ENCODE peak calls at places on chromosomes 12 and 14, in seven cellular contexts. L is heart right ventricle, V is sigmoid colon, X is tibial nerve, U is neuronal stem cell, Z is esophagus squamous epithelium, C is GM06990. W is an unnamed sample.

GRCh38 chr14:56555921-56556570 is 23.6 kb upstream of the TMEM260 start:
- DNase-seq in U (peak), Z (no peak), L (no peak), X (no peak), V (no peak), C (no peak), W (no peak)

GRCh38 chr14:97978336-97978735 is 1181.2 kb downstream of the VRK1 start:
- DNase-seq in X (peak), L (peak), V (peak), C (no peak), U (peak), Z (no peak), W (peak)

GRCh38 chr14:60964901-60965300 is 16.0 kb downstream of the TRMT5 start:
- DNase-seq in U (no peak), V (no peak), X (no peak), L (no peak), C (no peak), Z (no peak), W (no peak)

GRCh38 chr12:118373628-118374027 is 921 bp upstream of the TAOK3 start:
- DNase-seq in V (no peak), L (no peak), Z (no peak), C (no peak), U (no peak), X (no peak), W (no peak)

GRCh38 chr12:25130741-25131188 is 64.2 kb downstream of the DNAI7 start:
- DNase-seq in Z (no peak), L (no peak), C (no peak), U (peak), V (no peak), X (no peak), W (no peak)

GRCh38 chr12:63420206-63420644 is 248.1 kb downstream of the DPY19L2 start:
- DNase-seq in X (no peak), C (peak), L (no peak), Z (no peak), U (peak), V (no peak), W (no peak)

GRCh38 chr14:89495718-89496117 is 78.7 kb upstream of the FOXN3 start:
- DNase-seq in U (no peak), L (no peak), V (no peak), X (no peak), Z (no peak), C (no peak), W (no peak)

GRCh38 chr14:67428501-67429031 is 16.6 kb upstream of the PLEK2 start:
- DNase-seq in L (no peak), Z (no peak), X (no peak), C (no peak), U (no peak), V (no peak), W (no peak)

GRCh38 chr14:61321385-61322010 is at the start of gene PRKCH:
- DNase-seq in C (peak), X (no peak), V (peak), Z (peak), L (peak), U (peak), W (peak)

GRCh38 chr12:56542164-56542563 is 20.5 kb downstream of the RBMS2 start:
- DNase-seq in X (no peak), U (no peak), Z (no peak), C (no peak), V (no peak), L (no peak), W (no peak)

GRCh38 chr14:102196008-102196407 is 56.3 kb downstream of the WDR20 start:
- DNase-seq in V (peak), Z (no peak), U (no peak), C (no peak), X (no peak), L (no peak), W (no peak)

GRCh38 chr12:105172037-105172436 is 63.9 kb downstream of the APPL2 start:
- DNase-seq in L (no peak), U (no peak), X (no peak), Z (no peak), V (no peak), C (no peak), W (no peak)

GRCh38 chr12:109625131-109625559 is 51.6 kb downstream of the MVK start:
- DNase-seq in Z (no peak), V (no peak), X (no peak), C (no peak), U (no peak), L (no peak), W (no peak)

GRCh38 chr14:94307410-94307992 is 14.4 kb upstream of the SERPINA10 start:
- DNase-seq in C (no peak), V (no peak), U (no peak), Z (no peak), L (no peak), X (no peak), W (no peak)

GRCh38 chr12:117889098-117889497 is 79.7 kb downstream of the KSR2 start:
- DNase-seq in V (no peak), Z (no peak), U (no peak), C (peak), X (no peak), L (no peak), W (no peak)

GRCh38 chr14:100654025-100654813 is 67.0 kb upstream of the BEGAIN start:
- DNase-seq in X (no peak), V (no peak), U (no peak), C (no peak), Z (no peak), L (no peak), W (no peak)

GRCh38 chr12:243381-243780 is 19.3 kb downstream of the SLC6A13 start:
- DNase-seq in U (no peak), C (no peak), V (no peak), Z (no peak), L (no peak), X (no peak), W (no peak)

GRCh38 chr14:54175298-54175942 is 218.8 kb upstream of the BMP4 start:
- DNase-seq in L (no peak), X (peak), V (peak), U (peak), Z (no peak), C (no peak), W (peak)

GRCh38 chr14:30375280-30375892 is 183.6 kb upstream of the G2E3 start:
- DNase-seq in X (peak), C (peak), V (no peak), U (peak), L (peak), Z (no peak), W (peak)

GRCh38 chr12:32505067-32505466 is 105.7 kb downstream of the FGD4 start:
- DNase-seq in X (no peak), U (no peak), L (no peak), C (no peak), V (no peak), Z (no peak), W (no peak)

GRCh38 chr12:109966531-109966930 is 29.6 kb downstream of the GIT2 start:
- DNase-seq in L (no peak), U (no peak), Z (no peak), V (no peak), C (no peak), X (no peak), W (no peak)

GRCh38 chr14:98173291-98173690 is 1098.7 kb downstream of the BCL11B start:
- DNase-seq in X (no peak), V (no peak), L (no peak), Z (no peak), C (no peak), U (no peak), W (no peak)

GRCh38 chr12:13342971-13343370 is 146.4 kb downstream of the EMP1 start:
- DNase-seq in U (no peak), C (no peak), V (no peak), L (no peak), Z (no peak), X (no peak), W (no peak)

GRCh38 chr12:122423258-122424165 is 1.0 kb upstream of the CLIP1 start:
- DNase-seq in Z (no peak), U (peak), L (peak), V (peak), X (no peak), C (no peak), W (no peak)

GRCh38 chr12:128268348-128268725 is 1.4 kb downstream of the TMEM132C start:
- DNase-seq in V (no peak), Z (no peak), L (no peak), U (no peak), X (no peak), C (no peak), W (no peak)

GRCh38 chr12:94829552-94829951 is 173.9 kb downstream of the NDUFA12 start:
- DNase-seq in U (no peak), V (no peak), C (no peak), L (no peak), Z (no peak), X (no peak), W (no peak)

GRCh38 chr12:89732511-89732910 is 23.9 kb upstream of the ATP2B1 start:
- DNase-seq in X (no peak), U (no peak), Z (no peak), L (no peak), V (no peak), C (no peak), W (no peak)

GRCh38 chr14:68816183-68816942 is 23.5 kb upstream of the ZFP36L1 start:
- DNase-seq in Z (peak), C (peak), X (peak), U (peak), L (peak), V (peak), W (peak)

DNA sequence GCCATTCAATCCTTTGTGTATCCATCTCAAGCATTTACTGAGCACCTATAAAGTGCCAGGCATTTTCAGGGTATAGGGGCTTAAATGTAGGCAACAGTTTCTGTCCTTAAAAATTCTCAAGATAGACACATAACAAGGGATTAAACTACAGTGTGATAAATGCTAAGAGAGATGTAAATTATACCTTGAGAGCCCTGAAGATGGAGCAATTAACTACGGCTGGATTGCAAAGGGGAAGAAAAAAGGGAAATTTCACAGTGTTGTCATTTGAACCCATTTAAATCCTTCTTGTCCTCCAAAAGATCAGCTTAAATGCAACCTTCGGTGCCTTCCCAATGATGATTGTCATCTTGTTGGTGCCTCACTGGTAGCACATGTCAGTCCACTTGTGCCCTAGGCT is 11.5 kb upstream of the IL26 start:
- DNase-seq in V (no peak), U (no peak), L (no peak), Z (no peak), C (no peak), X (no peak), W (no peak)
- H3K4me3 ChIP-seq in V (peak), U (no peak), L (peak), Z (peak), C (peak), X (peak), W (peak)

DNA sequence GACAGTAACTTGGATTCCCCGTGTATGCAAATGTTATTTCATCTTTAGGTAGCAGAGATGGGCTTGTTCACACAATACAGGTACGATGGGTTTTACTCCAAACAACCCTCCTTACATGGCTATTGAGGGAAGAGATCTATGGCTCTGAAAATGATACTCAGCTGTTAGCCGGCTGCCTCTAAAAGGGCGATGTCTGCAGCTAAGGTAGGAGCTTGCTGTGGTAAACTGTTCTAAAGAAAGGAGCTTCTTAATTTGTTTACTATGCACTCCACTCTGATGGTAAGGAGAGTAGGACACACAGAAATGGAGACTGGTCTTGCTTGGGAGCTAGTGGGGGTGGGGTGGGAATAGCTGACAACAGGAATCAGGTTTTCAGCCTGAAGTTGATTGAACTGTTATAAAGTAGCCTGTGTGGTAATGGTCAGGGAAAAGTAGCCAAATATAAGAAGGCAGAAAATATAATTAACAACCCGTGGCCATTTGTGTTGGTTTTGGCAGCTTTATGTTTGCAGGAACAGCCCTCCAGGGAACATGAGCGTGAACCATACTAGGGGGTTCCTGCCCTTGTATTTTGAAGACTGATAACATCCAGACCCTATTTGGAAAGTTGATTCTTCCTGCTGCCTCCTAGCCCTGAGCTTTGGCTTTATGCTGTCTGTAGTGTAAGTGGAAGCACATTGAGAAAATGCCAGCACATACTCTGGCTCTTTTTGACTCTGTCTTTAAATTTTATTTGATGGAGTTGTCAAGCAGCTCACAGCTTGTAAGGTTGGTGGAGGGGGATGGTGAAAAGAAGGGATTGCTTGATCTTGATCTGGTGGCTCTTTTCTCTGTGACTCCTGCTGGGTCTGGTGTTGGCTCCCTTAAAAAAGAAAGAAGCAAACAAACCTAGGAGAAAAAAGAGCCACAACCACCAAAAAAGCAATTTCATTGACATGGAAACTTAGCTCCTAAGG is 929.8 kb downstream of the DIO2 start:
- DNase-seq in Z (no peak), L (no peak), V (no peak), X (no peak), U (no peak), C (no peak), W (no peak)
- H3K4me3 ChIP-seq in Z (no peak), L (no peak), V (peak), X (peak), U (no peak), C (no peak), W (peak)

GRCh38 chr14:22764382-22764781 is 2.1 kb upstream of the OXA1L start:
- DNase-seq in L (no peak), X (no peak), C (no peak), V (no peak), U (no peak), Z (no peak), W (no peak)
- H3K4me3 ChIP-seq in L (no peak), X (no peak), C (no peak), V (no peak), U (no peak), Z (no peak), W (no peak)

GRCh38 chr12:6554168-6554989 is 1.5 kb downstream of the IFFO1 start:
- DNase-seq in U (peak), L (peak), C (peak), V (peak), X (peak), Z (no peak), W (no peak)
- H3K4me3 ChIP-seq in U (peak), L (peak), C (peak), V (peak), X (peak), Z (peak), W (peak)

GRCh38 chr12:102201662-102202061 is 4.0 kb upstream of the PMCH start:
- DNase-seq in V (no peak), X (no peak), Z (no peak), L (no peak), C (no peak), U (no peak), W (no peak)
- H3K4me3 ChIP-seq in V (no peak), X (no peak), Z (no peak), L (no peak), C (no peak), U (no peak), W (no peak)

DNA sequence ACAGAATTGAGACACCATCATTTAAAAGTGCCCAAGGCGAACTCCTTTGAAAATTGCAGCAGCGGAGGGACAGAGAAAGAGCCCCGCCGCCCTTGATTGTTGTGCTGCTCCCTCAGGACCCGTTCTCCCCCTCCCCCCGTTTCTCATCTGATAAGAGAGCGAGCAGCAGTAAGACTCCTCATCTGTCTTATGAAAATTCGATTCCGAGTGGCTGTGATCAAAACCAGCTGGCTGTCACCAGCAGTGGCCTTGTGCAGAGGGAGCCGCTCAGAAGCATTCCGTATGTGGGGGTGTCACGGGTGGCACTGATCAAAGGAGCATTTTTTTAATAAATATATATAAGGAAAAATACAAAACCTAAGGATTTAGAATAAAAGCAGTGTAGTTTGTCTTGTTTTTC is 78.0 kb upstream of the GPATCH2L start:
- DNase-seq in U (no peak), C (no peak), Z (no peak), V (no peak), X (no peak), L (no peak), W (no peak)
- H3K4me3 ChIP-seq in U (no peak), C (no peak), Z (no peak), V (no peak), X (no peak), L (no peak), W (no peak)

DNA sequence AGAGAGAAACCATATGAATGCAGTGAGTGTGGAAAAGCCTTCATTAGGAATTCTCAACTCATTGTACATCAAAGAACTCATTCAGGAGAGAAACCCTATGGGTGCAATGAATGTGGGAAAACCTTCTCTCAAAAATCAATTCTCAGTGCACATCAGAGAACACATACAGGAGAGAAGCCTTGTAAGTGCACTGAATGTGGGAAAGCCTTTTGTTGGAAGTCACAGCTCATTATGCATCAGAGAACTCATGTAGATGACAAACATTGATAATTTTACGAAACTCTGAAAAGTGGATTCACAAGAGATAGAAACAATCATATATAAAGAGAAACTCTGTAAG is 22.9 kb downstream of the ZNF268 start:
- DNase-seq in L (no peak), V (no peak), X (no peak), C (no peak), U (no peak), Z (no peak), W (no peak)
- H3K4me3 ChIP-seq in L (no peak), V (no peak), X (no peak), C (no peak), U (no peak), Z (no peak), W (no peak)

GRCh38 chr14:65299837-65300236 is 112.7 kb upstream of the FUT8 start:
- DNase-seq in L (no peak), V (no peak), C (no peak), X (no peak), U (no peak), Z (no peak), W (no peak)

GRCh38 chr14:65296402-65296801 is 116.1 kb upstream of the FUT8 start:
- DNase-seq in U (no peak), L (no peak), Z (no peak), V (no peak), C (no peak), X (no peak), W (no peak)

GRCh38 chr14:65301862-65302539 is 110.5 kb upstream of the FUT8 start:
- DNase-seq in X (no peak), C (peak), L (no peak), Z (no peak), U (no peak), V (no peak), W (no peak)

GRCh38 chr14:65296876-65297275 is 115.7 kb upstream of the FUT8 start:
- DNase-seq in L (no peak), U (no peak), C (no peak), Z (no peak), V (no peak), X (no peak), W (no peak)

DNA sequence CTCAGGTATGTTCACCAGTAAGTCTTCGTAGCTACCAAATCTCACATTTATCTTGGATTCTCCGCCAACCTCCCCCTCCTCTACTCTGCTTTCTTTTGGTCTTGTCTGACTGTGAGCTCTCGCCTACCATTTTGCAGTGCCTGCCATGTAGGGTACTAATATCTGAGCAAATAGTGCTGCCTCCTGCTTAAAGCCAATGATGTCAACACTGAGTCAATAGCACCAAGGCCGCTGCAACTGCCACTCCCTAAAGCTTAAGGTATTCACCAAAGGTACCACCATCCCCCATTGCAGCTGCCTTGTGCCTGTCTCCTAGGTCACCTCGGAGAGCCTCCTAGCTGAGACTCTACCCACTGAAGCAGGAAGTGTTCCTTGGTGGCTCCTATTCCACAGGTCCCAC is 114.8 kb upstream of the FUT8 start:
- DNase-seq in X (no peak), Z (no peak), L (no peak), C (no peak), V (no peak), U (no peak), W (no peak)
- H3K4me3 ChIP-seq in X (no peak), Z (no peak), L (no peak), C (peak), V (no peak), U (no peak), W (no peak)

GRCh38 chr12:80620281-80620680 is 87.2 kb upstream of the MYF6 start:
- DNase-seq in U (no peak), X (no peak), Z (no peak), C (no peak), V (no peak), L (no peak), W (no peak)
- H3K4me3 ChIP-seq in U (no peak), X (no peak), Z (no peak), C (no peak), V (no peak), L (no peak), W (no peak)

DNA sequence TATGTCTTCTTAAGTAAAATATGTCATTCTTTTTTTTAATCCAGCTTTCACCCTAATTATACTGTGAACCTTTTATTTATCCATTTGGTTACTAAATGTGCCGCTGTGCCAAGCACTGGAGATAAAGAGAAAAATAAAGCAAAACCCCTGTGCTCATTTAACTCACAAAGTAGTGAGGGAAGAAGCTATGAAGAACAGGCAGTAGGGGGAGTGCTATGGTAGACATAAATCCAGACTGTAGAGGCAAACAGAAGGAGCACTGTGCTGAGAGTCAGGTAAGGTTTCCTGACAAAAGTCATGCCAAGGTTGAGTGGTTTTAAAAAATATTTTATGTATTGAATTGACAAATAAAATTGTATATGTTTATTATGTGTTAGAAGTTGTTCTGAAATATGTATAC is 188.5 kb upstream of the SYT10 start:
- DNase-seq in V (no peak), U (no peak), X (no peak), L (no peak), Z (no peak), C (no peak), W (no peak)
- H3K4me3 ChIP-seq in V (no peak), U (no peak), X (no peak), L (no peak), Z (no peak), C (no peak), W (no peak)

W was measured in ascending aorta.